ENCODE peak calls at places on chromosomes 16 and 17, in five cellular contexts. K is heart right ventricle, Y is cardiac muscle cell, L is osteocyte, B is kidney. O is an unnamed sample.

GRCh38 chr16:8023326-8023725 is 567.0 kb downstream of the TMEM114 start:
- DNase-seq in K (no peak), Y (no peak), L (no peak), B (no peak), O (no peak)

GRCh38 chr16:65281636-65282035 is 159.8 kb upstream of the CDH11 start:
- DNase-seq in K (no peak), Y (no peak), L (no peak), B (no peak), O (no peak)

GRCh38 chr16:11257131-11257938 is 1.3 kb upstream of the SOCS1 start:
- DNase-seq in K (peak), Y (peak), L (peak), B (peak), O (peak)

GRCh38 chr16:49003022-49003421 is 278.6 kb downstream of the CBLN1 start:
- DNase-seq in K (no peak), Y (no peak), L (no peak), B (no peak), O (no peak)

GRCh38 chr17:47203984-47204721 is 5.0 kb upstream of the MYL4 start:
- DNase-seq in K (no peak), Y (peak), L (no peak), B (no peak), O (no peak)

GRCh38 chr16:48971571-48972071 is 310.0 kb downstream of the CBLN1 start:
- DNase-seq in K (no peak), Y (no peak), L (no peak), B (no peak), O (no peak)

GRCh38 chr17:46976626-46977270 is 2.3 kb downstream of the RPRML start:
- DNase-seq in K (no peak), Y (no peak), L (no peak), B (peak), O (no peak)

GRCh38 chr17:71200597-71200996 is 920.2 kb upstream of the SOX9 start:
- DNase-seq in K (no peak), Y (no peak), L (no peak), B (no peak), O (no peak)

GRCh38 chr16:85049864-85050263 is 22.3 kb downstream of the KIAA0513 start:
- DNase-seq in K (no peak), Y (no peak), L (no peak), B (peak), O (no peak)

GRCh38 chr16:4487955-4488481 is 11.8 kb downstream of the HMOX2 start:
- DNase-seq in K (no peak), Y (peak), L (no peak), B (no peak), O (no peak)

GRCh38 chr17:65099941-65100315 is 37.2 kb upstream of the RGS9 start:
- DNase-seq in K (peak), Y (peak), L (no peak), B (no peak), O (peak)

GRCh38 chr17:33564146-33564545 is 271.1 kb upstream of the ASIC2 start:
- DNase-seq in K (no peak), Y (no peak), L (no peak), B (no peak), O (no peak)

GRCh38 chr17:57106836-57107497 is 21.9 kb downstream of the AKAP1 start:
- DNase-seq in K (no peak), Y (no peak), L (no peak), B (peak), O (no peak)

GRCh38 chr17:61324540-61324868 is 75.1 kb upstream of the TBX2 start:
- DNase-seq in K (no peak), Y (no peak), L (no peak), B (no peak), O (no peak)

GRCh38 chr17:29238133-29238850 is 8.4 kb upstream of the CRYBA1 start:
- DNase-seq in K (no peak), Y (peak), L (peak), B (no peak), O (no peak)

GRCh38 chr16:85754403-85754802 is 3.5 kb upstream of the C16orf74 start:
- DNase-seq in K (no peak), Y (no peak), L (no peak), B (no peak), O (no peak)

GRCh38 chr16:57799619-57800212 is 2.6 kb downstream of the KIFC3 start:
- DNase-seq in K (no peak), Y (no peak), L (no peak), B (peak), O (no peak)

GRCh38 chr16:83701494-83701893 is 106.3 kb upstream of the HSBP1 start:
- DNase-seq in K (peak), Y (peak), L (no peak), B (no peak), O (no peak)

GRCh38 chr17:4444782-4445473 is 11.2 kb downstream of the SPNS3 start:
- DNase-seq in K (peak), Y (peak), L (no peak), B (no peak), O (no peak)

GRCh38 chr16:75593308-75593707 is 27.1 kb downstream of the GABARAPL2 start:
- DNase-seq in K (no peak), Y (no peak), L (no peak), B (no peak), O (no peak)

GRCh38 chr16:75593825-75594820 is 27.9 kb downstream of the GABARAPL2 start:
- DNase-seq in K (no peak), Y (peak), L (no peak), B (no peak), O (no peak)

GRCh38 chr16:75589301-75589700 is 23.1 kb downstream of the GABARAPL2 start:
- DNase-seq in K (peak), Y (no peak), L (no peak), B (no peak), O (no peak)

GRCh38 chr16:75588716-75589115 is 22.5 kb downstream of the GABARAPL2 start:
- DNase-seq in K (no peak), Y (no peak), L (no peak), B (no peak), O (no peak)

GRCh38 chr16:75591001-75591852 is 25.0 kb downstream of the GABARAPL2 start:
- DNase-seq in K (peak), Y (peak), L (no peak), B (no peak), O (no peak)
- TF ChIP-seq CTCF in K (peak), Y (peak), L (no peak), B (no peak), O (no peak)

GRCh38 chr17:74085434-74085833 is 118.0 kb upstream of the RPL38 start:
- DNase-seq in K (no peak), Y (peak), L (no peak), B (no peak), O (no peak)
- TF ChIP-seq CTCF in K (no peak), Y (no peak), L (no peak), B (no peak), O (no peak)

GRCh38 chr17:58741121-58741625 is 14.5 kb upstream of the PPM1E start:
- DNase-seq in K (no peak), Y (peak), L (no peak), B (no peak), O (no peak)
- TF ChIP-seq CTCF in K (no peak), Y (no peak), L (no peak), B (no peak), O (no peak)

DNA sequence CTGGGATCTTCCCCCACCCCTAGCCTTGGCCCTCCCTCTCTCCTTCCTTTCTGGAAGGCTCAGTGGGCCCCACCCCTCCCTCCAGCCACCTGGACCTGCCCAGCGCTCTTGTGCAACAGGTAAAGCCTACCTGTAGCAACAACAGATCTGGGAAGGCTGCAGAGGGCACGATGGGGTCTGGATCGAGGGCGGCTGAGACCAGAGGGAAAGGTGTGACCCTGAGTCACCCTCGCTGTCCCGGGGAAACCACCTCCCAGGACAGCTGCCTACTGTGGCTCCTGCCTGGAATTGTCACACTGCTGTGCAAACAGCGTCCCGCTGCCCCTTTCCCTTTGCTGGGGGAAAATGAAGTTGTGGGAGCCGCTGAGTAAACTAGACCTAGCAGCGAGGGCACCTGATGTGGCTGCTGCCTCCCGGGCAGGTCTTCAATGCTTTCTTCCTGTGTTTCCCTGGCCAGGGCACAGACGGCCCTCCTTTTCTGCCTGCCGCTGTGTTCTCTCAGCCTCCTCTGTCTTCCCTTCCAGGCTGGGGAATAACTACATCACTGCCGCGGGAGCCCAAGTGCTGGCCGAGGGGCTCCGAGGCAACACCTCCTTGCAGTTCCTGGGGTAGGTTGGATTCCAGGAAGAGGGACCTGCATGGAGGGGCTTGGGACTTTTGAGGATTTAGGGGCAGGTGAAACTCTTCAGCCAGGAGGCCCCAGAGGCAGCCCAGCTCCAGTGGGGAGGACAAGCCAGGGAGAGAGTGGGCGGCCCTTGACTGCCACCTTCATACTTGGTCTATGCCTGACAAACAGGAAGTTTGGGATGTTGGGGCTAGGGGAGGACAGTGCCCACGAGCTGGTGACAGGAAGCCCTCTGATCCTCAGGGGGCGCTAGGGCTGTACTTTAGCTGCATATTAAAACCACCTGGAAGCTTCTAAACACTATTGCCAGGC is 22.2 kb upstream of the CYLD start:
- DNase-seq in K (no peak), Y (no peak), L (no peak), B (no peak), O (no peak)
- TF ChIP-seq CTCF in K (no peak), Y (no peak), L (no peak), B (no peak), O (no peak)

O was measured in GM13976.